ENCODE peak calls at places on chromosomes 7 and 10, in five cellular contexts. One of them, this sample, is unnamed.

GRCh38 chr10:123995461-123996131 is 97.8 kb downstream of the CHST15 start:
- DNase-seq in LoVo: peak; percentile 74
- DNase-seq in T-helper 9 cell: no peak
- DNase-seq in ACHN: peak; percentile 84
- DNase-seq in hippocampal formation: no peak
- DNase-seq in this sample: peak; percentile 18

GRCh38 chr10:64363687-64364086 is 842.5 kb downstream of the REEP3 start:
- DNase-seq in ACHN: no peak
- DNase-seq in LoVo: no peak
- DNase-seq in T-helper 9 cell: no peak
- DNase-seq in hippocampal formation: no peak
- DNase-seq in this sample: no peak

GRCh38 chr10:73906524-73907447 is 4.1 kb upstream of the PLAU start:
- DNase-seq in ACHN: peak; percentile 95
- DNase-seq in hippocampal formation: no peak
- DNase-seq in T-helper 9 cell: no peak
- DNase-seq in LoVo: peak; percentile 51
- DNase-seq in this sample: peak; percentile 37

GRCh38 chr7:105691692-105692564 is 110.6 kb upstream of the EFCAB10 start:
- DNase-seq in T-helper 9 cell: peak; percentile 67
- DNase-seq in ACHN: peak; percentile 49
- DNase-seq in hippocampal formation: no peak
- DNase-seq in LoVo: peak; percentile 55
- DNase-seq in this sample: peak; percentile 61

GRCh38 chr7:154794147-154794780 is 208.7 kb downstream of the PAXIP1 start:
- DNase-seq in ACHN: no peak
- DNase-seq in hippocampal formation: no peak
- DNase-seq in T-helper 9 cell: no peak
- DNase-seq in LoVo: no peak
- DNase-seq in this sample: no peak

GRCh38 chr7:150411606-150412005 is 32.5 kb downstream of the ZNF775 start:
- DNase-seq in ACHN: no peak
- DNase-seq in hippocampal formation: no peak
- DNase-seq in T-helper 9 cell: no peak
- DNase-seq in LoVo: no peak
- DNase-seq in this sample: no peak

GRCh38 chr10:129970404-129971364 is 6.6 kb upstream of the EBF3 start:
- DNase-seq in hippocampal formation: no peak
- DNase-seq in LoVo: no peak
- DNase-seq in T-helper 9 cell: no peak
- DNase-seq in ACHN: no peak
- DNase-seq in this sample: no peak

GRCh38 chr7:120724448-120724847 is 133.5 kb downstream of the TSPAN12 start:
- DNase-seq in hippocampal formation: no peak
- DNase-seq in LoVo: no peak
- DNase-seq in T-helper 9 cell: no peak
- DNase-seq in ACHN: no peak
- DNase-seq in this sample: no peak